ENCODE peak calls at places on chromosomes 3 and 15, in six cellular contexts. One of them, this sample, is unnamed.

GRCh38 chr3:124094496-124094895 is 102.6 kb upstream of the ROPN1 start:
- DNase-seq in HCT116: no peak
- DNase-seq in endothelial cell of umbilical vein: no peak
- DNase-seq in uterus: peak
- DNase-seq in K562: no peak
- DNase-seq in mesothelial cell of epicardium: no peak
- DNase-seq in this sample: no peak

GRCh38 chr15:81312790-81313543 is 11.0 kb downstream of the STARD5 start:
- DNase-seq in mesothelial cell of epicardium: no peak
- DNase-seq in uterus: peak
- DNase-seq in HCT116: peak
- DNase-seq in K562: no peak
- DNase-seq in endothelial cell of umbilical vein: peak
- DNase-seq in this sample: peak

GRCh38 chr3:194200422-194201060 is 64.6 kb downstream of the HES1 start:
- DNase-seq in mesothelial cell of epicardium: no peak
- DNase-seq in endothelial cell of umbilical vein: peak
- DNase-seq in uterus: no peak
- DNase-seq in K562: no peak
- DNase-seq in HCT116: no peak
- DNase-seq in this sample: no peak

GRCh38 chr3:45365060-45365459 is 23.3 kb upstream of the LARS2 start:
- DNase-seq in K562: no peak
- DNase-seq in uterus: no peak
- DNase-seq in endothelial cell of umbilical vein: no peak
- DNase-seq in HCT116: no peak
- DNase-seq in mesothelial cell of epicardium: no peak
- DNase-seq in this sample: no peak

GRCh38 chr3:149466192-149466591 is 8.3 kb upstream of the TM4SF4 start:
- DNase-seq in endothelial cell of umbilical vein: peak
- DNase-seq in HCT116: no peak
- DNase-seq in K562: no peak
- DNase-seq in mesothelial cell of epicardium: peak
- DNase-seq in uterus: peak
- DNase-seq in this sample: no peak

GRCh38 chr15:58260911-58261267 is 122.7 kb downstream of the AQP9 start:
- DNase-seq in K562: no peak
- DNase-seq in HCT116: no peak
- DNase-seq in endothelial cell of umbilical vein: no peak
- DNase-seq in mesothelial cell of epicardium: no peak
- DNase-seq in uterus: no peak
- DNase-seq in this sample: no peak

GRCh38 chr3:66481071-66482001 is 19.5 kb downstream of the LRIG1 start:
- DNase-seq in uterus: no peak
- DNase-seq in endothelial cell of umbilical vein: no peak
- DNase-seq in mesothelial cell of epicardium: no peak
- DNase-seq in K562: no peak
- DNase-seq in HCT116: no peak
- DNase-seq in this sample: no peak

GRCh38 chr3:14144423-14145075 is 19.7 kb downstream of the TMEM43 start:
- DNase-seq in HCT116: peak
- DNase-seq in K562: peak
- DNase-seq in uterus: peak
- DNase-seq in endothelial cell of umbilical vein: peak
- DNase-seq in mesothelial cell of epicardium: no peak
- DNase-seq in this sample: no peak

GRCh38 chr3:72004749-72005292 is 219.9 kb upstream of the PROK2 start:
- DNase-seq in uterus: peak
- DNase-seq in HCT116: no peak
- DNase-seq in K562: peak
- DNase-seq in endothelial cell of umbilical vein: no peak
- DNase-seq in mesothelial cell of epicardium: no peak
- DNase-seq in this sample: peak

GRCh38 chr15:87935583-87935982 is 321.0 kb downstream of the NTRK3 start:
- DNase-seq in uterus: no peak
- DNase-seq in HCT116: no peak
- DNase-seq in mesothelial cell of epicardium: no peak
- DNase-seq in endothelial cell of umbilical vein: no peak
- DNase-seq in K562: no peak
- DNase-seq in this sample: no peak

GRCh38 chr3:114509756-114510155 is 215.9 kb downstream of the TIGIT start:
- DNase-seq in endothelial cell of umbilical vein: no peak
- DNase-seq in HCT116: no peak
- DNase-seq in uterus: no peak
- DNase-seq in K562: no peak
- DNase-seq in mesothelial cell of epicardium: no peak
- DNase-seq in this sample: no peak

GRCh38 chr3:50204804-50205718 is at the start of gene SLC38A3:
- DNase-seq in uterus: no peak
- DNase-seq in endothelial cell of umbilical vein: peak
- DNase-seq in HCT116: no peak
- DNase-seq in mesothelial cell of epicardium: peak
- DNase-seq in K562: peak
- DNase-seq in this sample: no peak

GRCh38 chr3:170709046-170709445 is 123.2 kb upstream of the SLC7A14 start:
- DNase-seq in mesothelial cell of epicardium: no peak
- DNase-seq in K562: no peak
- DNase-seq in endothelial cell of umbilical vein: no peak
- DNase-seq in HCT116: no peak
- DNase-seq in uterus: no peak
- DNase-seq in this sample: no peak

GRCh38 chr3:32959370-32959769 is 7.9 kb downstream of the CCR4 start:
- DNase-seq in endothelial cell of umbilical vein: no peak
- DNase-seq in HCT116: no peak
- DNase-seq in K562: peak
- DNase-seq in uterus: no peak
- DNase-seq in mesothelial cell of epicardium: no peak
- DNase-seq in this sample: no peak

GRCh38 chr15:63503739-63504246 is 600 bp upstream of the USP3 start:
- DNase-seq in mesothelial cell of epicardium: no peak
- DNase-seq in endothelial cell of umbilical vein: peak
- DNase-seq in K562: peak
- DNase-seq in uterus: peak
- DNase-seq in HCT116: peak
- DNase-seq in this sample: peak

GRCh38 chr3:194910414-194910979 is 224.8 kb downstream of the FAM43A start:
- DNase-seq in HCT116: no peak
- DNase-seq in uterus: no peak
- DNase-seq in mesothelial cell of epicardium: no peak
- DNase-seq in endothelial cell of umbilical vein: no peak
- DNase-seq in K562: no peak
- DNase-seq in this sample: no peak

GRCh38 chr3:42755681-42756578 is 17.1 kb downstream of the CCDC13 start:
- DNase-seq in uterus: peak
- DNase-seq in mesothelial cell of epicardium: peak
- DNase-seq in K562: peak
- DNase-seq in endothelial cell of umbilical vein: peak
- DNase-seq in HCT116: no peak
- DNase-seq in this sample: no peak

GRCh38 chr3:104755791-104756190 is 610.9 kb upstream of the ALCAM start:
- DNase-seq in K562: no peak
- DNase-seq in endothelial cell of umbilical vein: no peak
- DNase-seq in uterus: no peak
- DNase-seq in mesothelial cell of epicardium: no peak
- DNase-seq in HCT116: no peak
- DNase-seq in this sample: no peak

GRCh38 chr15:68666812-68667450 is 88.1 kb downstream of the CORO2B start:
- DNase-seq in endothelial cell of umbilical vein: no peak
- DNase-seq in HCT116: no peak
- DNase-seq in K562: no peak
- DNase-seq in mesothelial cell of epicardium: peak
- DNase-seq in uterus: peak
- DNase-seq in this sample: no peak

GRCh38 chr15:31452595-31453557 is 126.2 kb downstream of the KLF13 start:
- DNase-seq in uterus: no peak
- DNase-seq in HCT116: no peak
- DNase-seq in K562: no peak
- DNase-seq in endothelial cell of umbilical vein: no peak
- DNase-seq in mesothelial cell of epicardium: no peak
- DNase-seq in this sample: no peak

GRCh38 chr3:70800941-70801340 is 488.5 kb upstream of the MDFIC2 start:
- DNase-seq in mesothelial cell of epicardium: no peak
- DNase-seq in K562: no peak
- DNase-seq in endothelial cell of umbilical vein: peak
- DNase-seq in uterus: no peak
- DNase-seq in HCT116: no peak
- DNase-seq in this sample: no peak

GRCh38 chr3:109545746-109546145 is 208.4 kb upstream of the DPPA4 start:
- DNase-seq in uterus: no peak
- DNase-seq in mesothelial cell of epicardium: no peak
- DNase-seq in HCT116: no peak
- DNase-seq in endothelial cell of umbilical vein: no peak
- DNase-seq in K562: no peak
- DNase-seq in this sample: no peak

GRCh38 chr15:86624261-86625036 is 544.8 kb downstream of the AGBL1 start:
- DNase-seq in mesothelial cell of epicardium: no peak
- DNase-seq in uterus: peak
- DNase-seq in endothelial cell of umbilical vein: peak
- DNase-seq in K562: no peak
- DNase-seq in HCT116: no peak
- DNase-seq in this sample: no peak

GRCh38 chr15:57356636-57357035 is 19.7 kb upstream of the CGNL1 start:
- DNase-seq in HCT116: no peak
- DNase-seq in uterus: no peak
- DNase-seq in K562: no peak
- DNase-seq in endothelial cell of umbilical vein: peak
- DNase-seq in mesothelial cell of epicardium: no peak
- DNase-seq in this sample: no peak

GRCh38 chr3:73210759-73211158 is 149.3 kb downstream of the EBLN2 start:
- DNase-seq in K562: no peak
- DNase-seq in HCT116: no peak
- DNase-seq in mesothelial cell of epicardium: no peak
- DNase-seq in endothelial cell of umbilical vein: no peak
- DNase-seq in uterus: no peak
- DNase-seq in this sample: no peak

GRCh38 chr3:4271834-4272233 is 31.3 kb upstream of the SETMAR start:
- DNase-seq in K562: peak
- DNase-seq in HCT116: peak
- DNase-seq in uterus: no peak
- DNase-seq in mesothelial cell of epicardium: no peak
- DNase-seq in endothelial cell of umbilical vein: peak
- DNase-seq in this sample: no peak

GRCh38 chr3:35987386-35987785 is 348.1 kb downstream of the ARPP21 start:
- DNase-seq in endothelial cell of umbilical vein: no peak
- DNase-seq in HCT116: no peak
- DNase-seq in uterus: no peak
- DNase-seq in K562: no peak
- DNase-seq in mesothelial cell of epicardium: no peak
- DNase-seq in this sample: no peak

GRCh38 chr15:39581501-39582285 is 814 bp downstream of the THBS1 start:
- DNase-seq in K562: peak
- DNase-seq in mesothelial cell of epicardium: no peak
- DNase-seq in uterus: peak
- DNase-seq in HCT116: no peak
- DNase-seq in endothelial cell of umbilical vein: peak
- DNase-seq in this sample: no peak

GRCh38 chr3:16122155-16122554 is 52.3 kb upstream of the GALNT15 start:
- DNase-seq in uterus: no peak
- DNase-seq in mesothelial cell of epicardium: no peak
- DNase-seq in K562: no peak
- DNase-seq in endothelial cell of umbilical vein: peak
- DNase-seq in HCT116: no peak
- DNase-seq in this sample: no peak

GRCh38 chr15:62742409-62743171 is 300.0 kb upstream of the TPM1 start:
- DNase-seq in uterus: peak
- DNase-seq in HCT116: peak
- DNase-seq in K562: peak
- DNase-seq in mesothelial cell of epicardium: peak
- DNase-seq in endothelial cell of umbilical vein: peak
- DNase-seq in this sample: peak

GRCh38 chr15:98308117-98308516 is 340.2 kb upstream of the IGF1R start:
- DNase-seq in HCT116: no peak
- DNase-seq in uterus: no peak
- DNase-seq in endothelial cell of umbilical vein: no peak
- DNase-seq in K562: no peak
- DNase-seq in mesothelial cell of epicardium: no peak
- DNase-seq in this sample: no peak

GRCh38 chr15:31330836-31331235 is 4.2 kb downstream of the KLF13 start:
- DNase-seq in K562: no peak
- DNase-seq in endothelial cell of umbilical vein: no peak
- DNase-seq in mesothelial cell of epicardium: no peak
- DNase-seq in uterus: no peak
- DNase-seq in HCT116: no peak
- DNase-seq in this sample: no peak

GRCh38 chr15:76994971-76995945 is at the start of gene PSTPIP1:
- DNase-seq in endothelial cell of umbilical vein: no peak
- DNase-seq in uterus: peak
- DNase-seq in mesothelial cell of epicardium: no peak
- DNase-seq in HCT116: no peak
- DNase-seq in K562: no peak
- DNase-seq in this sample: no peak

GRCh38 chr3:165210132-165210531 is 13.9 kb upstream of the SLITRK3 start:
- DNase-seq in HCT116: peak
- DNase-seq in K562: no peak
- DNase-seq in mesothelial cell of epicardium: no peak
- DNase-seq in uterus: no peak
- DNase-seq in endothelial cell of umbilical vein: no peak
- DNase-seq in this sample: no peak

GRCh38 chr3:45821127-45821526 is 20.8 kb downstream of the LZTFL1 start:
- DNase-seq in HCT116: no peak
- DNase-seq in mesothelial cell of epicardium: no peak
- DNase-seq in K562: no peak
- DNase-seq in uterus: no peak
- DNase-seq in endothelial cell of umbilical vein: no peak
- DNase-seq in this sample: no peak

GRCh38 chr15:29400701-29401100 is 131.1 kb upstream of the NSMCE3 start:
- DNase-seq in uterus: no peak
- DNase-seq in HCT116: no peak
- DNase-seq in endothelial cell of umbilical vein: no peak
- DNase-seq in K562: no peak
- DNase-seq in mesothelial cell of epicardium: no peak
- DNase-seq in this sample: no peak
- TF ChIP-seq CTCF in uterus: no peak
- TF ChIP-seq CTCF in HCT116: no peak
- TF ChIP-seq CTCF in endothelial cell of umbilical vein: no peak
- TF ChIP-seq CTCF in K562: no peak
- TF ChIP-seq CTCF in mesothelial cell of epicardium: no peak
- TF ChIP-seq CTCF in this sample: no peak

GRCh38 chr3:81871358-81872152 is 110.1 kb upstream of the GBE1 start:
- DNase-seq in K562: no peak
- DNase-seq in uterus: no peak
- DNase-seq in mesothelial cell of epicardium: no peak
- DNase-seq in HCT116: no peak
- DNase-seq in endothelial cell of umbilical vein: no peak
- DNase-seq in this sample: no peak
- TF ChIP-seq CTCF in K562: peak
- TF ChIP-seq CTCF in uterus: no peak
- TF ChIP-seq CTCF in mesothelial cell of epicardium: peak
- TF ChIP-seq CTCF in HCT116: peak
- TF ChIP-seq CTCF in endothelial cell of umbilical vein: no peak
- TF ChIP-seq CTCF in this sample: no peak

GRCh38 chr3:147838650-147839049 is 429.5 kb downstream of the ZIC1 start:
- DNase-seq in endothelial cell of umbilical vein: no peak
- DNase-seq in K562: no peak
- DNase-seq in mesothelial cell of epicardium: no peak
- DNase-seq in uterus: no peak
- DNase-seq in HCT116: peak
- DNase-seq in this sample: no peak
- TF ChIP-seq CTCF in endothelial cell of umbilical vein: no peak
- TF ChIP-seq CTCF in K562: no peak
- TF ChIP-seq CTCF in mesothelial cell of epicardium: no peak
- TF ChIP-seq CTCF in uterus: no peak
- TF ChIP-seq CTCF in HCT116: no peak
- TF ChIP-seq CTCF in this sample: no peak

GRCh38 chr15:52085289-52085688 is 27.3 kb downstream of the BCL2L10 start:
- DNase-seq in HCT116: no peak
- DNase-seq in K562: no peak
- DNase-seq in endothelial cell of umbilical vein: peak
- DNase-seq in mesothelial cell of epicardium: no peak
- DNase-seq in uterus: no peak
- DNase-seq in this sample: no peak
- TF ChIP-seq CTCF in HCT116: no peak
- TF ChIP-seq CTCF in K562: no peak
- TF ChIP-seq CTCF in endothelial cell of umbilical vein: no peak
- TF ChIP-seq CTCF in mesothelial cell of epicardium: no peak
- TF ChIP-seq CTCF in uterus: no peak
- TF ChIP-seq CTCF in this sample: no peak

This sample was measured in omental fat pad.